ENCODE peak calls at places on chromosomes 2 and 18, in nine cellular contexts. C, Y, E, X, W, B, Z, P and L are unnamed samples. For H3K9me3, the result is how much of the 10 kb centered on the place peaks cover.

GRCh38 chr18:3481696-3482210 is 31.8 kb downstream of the TGIF1 start:
- DNase-seq in C (peak), Y (peak), E (no peak), X (no peak), W (no peak), B (no peak), Z (no peak), P (no peak), L (peak)

GRCh38 chr2:195451160-195451559 is 205.9 kb upstream of the SLC39A10 start:
- DNase-seq in C (no peak), Y (no peak), E (no peak), X (no peak), W (no peak), B (no peak), Z (no peak), P (no peak), L (no peak)

GRCh38 chr2:167579826-167580225 is 667.6 kb downstream of the STK39 start:
- DNase-seq in C (no peak), Y (no peak), E (no peak), X (no peak), W (no peak), B (no peak), Z (no peak), P (no peak), L (no peak)

GRCh38 chr2:232415736-232416520 is 9.3 kb downstream of the ALPG start:
- DNase-seq in C (no peak), Y (no peak), E (no peak), X (peak), W (no peak), B (no peak), Z (peak), P (no peak), L (no peak)

GRCh38 chr2:238150686-238151085 is 8.1 kb upstream of the ERFE start:
- DNase-seq in C (no peak), Y (no peak), E (no peak), X (no peak), W (no peak), B (no peak), Z (peak), P (no peak), L (no peak)

GRCh38 chr2:74347747-74348146 is 4.5 kb upstream of the SLC4A5 start:
- DNase-seq in C (no peak), Y (no peak), E (no peak), X (no peak), W (no peak), B (no peak), Z (no peak), P (no peak), L (no peak)

GRCh38 chr2:172484253-172484652 is 56.9 kb downstream of the ITGA6 start:
- DNase-seq in C (peak), Y (peak), E (no peak), X (no peak), W (no peak), B (no peak), Z (no peak), P (no peak), L (peak)

GRCh38 chr18:11148655-11149440 is 521 bp downstream of the PIEZO2 start:
- DNase-seq in C (no peak), Y (no peak), E (no peak), X (no peak), W (no peak), B (no peak), Z (peak), P (no peak), L (no peak)

GRCh38 chr2:42602218-42602936 is 33.9 kb downstream of the MTA3 start:
- DNase-seq in C (peak), Y (no peak), E (no peak), X (no peak), W (no peak), B (no peak), Z (no peak), P (no peak), L (no peak)

GRCh38 chr2:217990389-217990788 is 12.4 kb downstream of the TNS1 start:
- DNase-seq in C (no peak), Y (no peak), E (no peak), X (peak), W (peak), B (no peak), Z (no peak), P (no peak), L (no peak)

GRCh38 chr18:30358545-30358944 is 684.0 kb downstream of the DSC3 start:
- DNase-seq in C (peak), Y (no peak), E (no peak), X (no peak), W (no peak), B (no peak), Z (no peak), P (no peak), L (no peak)

GRCh38 chr2:171923206-171923605 is 945 bp downstream of the HAT1 start:
- DNase-seq in C (peak), Y (peak), E (no peak), X (no peak), W (no peak), B (no peak), Z (no peak), P (no peak), L (peak)

GRCh38 chr18:22451796-22452195 is 34.1 kb upstream of the CTAGE1 start:
- DNase-seq in C (no peak), Y (no peak), E (no peak), X (no peak), W (no peak), B (no peak), Z (no peak), P (no peak), L (peak)

GRCh38 chr2:62313433-62314227 is 117.7 kb downstream of the B3GNT2 start:
- DNase-seq in C (no peak), Y (no peak), E (no peak), X (no peak), W (no peak), B (no peak), Z (no peak), P (no peak), L (no peak)

GRCh38 chr2:118954297-118955060 is 12.5 kb downstream of the MARCO start:
- DNase-seq in C (peak), Y (no peak), E (no peak), X (no peak), W (no peak), B (no peak), Z (no peak), P (no peak), L (no peak)

GRCh38 chr18:23154823-23155517 is 19.7 kb downstream of the CABLES1 start:
- DNase-seq in C (peak), Y (peak), E (no peak), X (no peak), W (no peak), B (no peak), Z (no peak), P (no peak), L (no peak)

GRCh38 chr2:119248751-119249150 is 25.1 kb downstream of the STEAP3 start:
- DNase-seq in C (no peak), Y (no peak), E (no peak), X (peak), W (no peak), B (no peak), Z (no peak), P (no peak), L (no peak)

GRCh38 chr2:198628596-198628995 is 824.2 kb downstream of the PLCL1 start:
- DNase-seq in C (no peak), Y (no peak), E (no peak), X (no peak), W (no peak), B (no peak), Z (no peak), P (no peak), L (no peak)

GRCh38 chr2:74515271-74516069 is 1.2 kb downstream of the TLX2 start:
- DNase-seq in C (no peak), Y (no peak), E (no peak), X (no peak), W (peak), B (peak), Z (peak), P (no peak), L (no peak)

GRCh38 chr2:46067501-46068292 is 229.5 kb upstream of the EPAS1 start:
- DNase-seq in C (peak), Y (peak), E (no peak), X (no peak), W (no peak), B (no peak), Z (no peak), P (no peak), L (peak)

GRCh38 chr2:40087434-40087833 is 308.4 kb upstream of the THUMPD2 start:
- DNase-seq in C (peak), Y (no peak), E (peak), X (no peak), W (no peak), B (no peak), Z (no peak), P (no peak), L (no peak)

GRCh38 chr2:238352361-238352760 is 32.0 kb downstream of the TRAF3IP1 start:
- DNase-seq in C (no peak), Y (no peak), E (no peak), X (no peak), W (no peak), B (no peak), Z (peak), P (no peak), L (no peak)

GRCh38 chr2:18491577-18491976 is 68.9 kb downstream of the RDH14 start:
- DNase-seq in C (no peak), Y (no peak), E (no peak), X (no peak), W (no peak), B (no peak), Z (no peak), P (no peak), L (no peak)

GRCh38 chr2:160068906-160069305 is 6.5 kb upstream of the PLA2R1 start:
- DNase-seq in C (no peak), Y (no peak), E (no peak), X (no peak), W (no peak), B (no peak), Z (no peak), P (no peak), L (no peak)
- H3K9me3 ChIP-seq in C (under half), Y (under half), E (under half), X (under half), W (under half), B (under half), Z (under half), P (under half), L (under half)

DNA sequence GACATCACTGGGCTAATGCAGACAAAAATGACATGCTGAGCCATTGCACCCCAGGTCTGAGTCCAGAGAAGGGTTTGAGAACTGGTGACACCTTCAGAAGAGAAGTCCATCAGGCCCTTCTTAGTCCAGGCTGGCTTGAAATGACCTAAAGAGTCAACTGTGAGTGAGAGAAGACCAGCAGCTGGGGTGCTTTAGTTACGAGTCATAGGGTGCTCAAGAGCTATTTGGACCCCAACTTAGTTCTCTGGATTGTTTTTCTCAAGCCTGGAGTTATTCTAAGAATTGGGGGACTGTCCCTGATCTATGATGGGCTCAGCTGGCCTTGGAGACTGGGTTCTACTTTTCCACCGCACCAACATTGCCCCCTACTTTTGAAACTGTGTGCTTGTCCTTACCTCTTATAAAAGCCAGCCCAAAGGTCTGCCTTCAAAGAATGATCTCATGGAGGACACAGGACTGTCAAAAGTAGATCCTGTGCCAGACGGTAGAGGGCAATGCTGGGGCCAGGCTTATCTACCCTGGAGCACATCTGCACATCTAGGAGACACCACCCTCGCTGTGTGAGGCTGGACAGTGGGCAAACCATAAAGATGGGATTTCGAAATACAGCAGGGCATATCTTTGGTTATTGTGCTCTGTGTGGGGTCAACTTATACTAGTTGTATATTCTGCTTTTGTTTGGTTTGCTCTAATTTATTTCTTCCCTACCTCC is 333.0 kb upstream of the SLC14A2 start:
- DNase-seq in C (no peak), Y (no peak), E (no peak), X (no peak), W (no peak), B (no peak), Z (no peak), P (no peak), L (no peak)
- TF ChIP-seq CTCF in C (peak), Y (peak), E (no peak), X (no peak), W (no peak), B (no peak), Z (no peak), P (no peak), L (no peak)

DNA sequence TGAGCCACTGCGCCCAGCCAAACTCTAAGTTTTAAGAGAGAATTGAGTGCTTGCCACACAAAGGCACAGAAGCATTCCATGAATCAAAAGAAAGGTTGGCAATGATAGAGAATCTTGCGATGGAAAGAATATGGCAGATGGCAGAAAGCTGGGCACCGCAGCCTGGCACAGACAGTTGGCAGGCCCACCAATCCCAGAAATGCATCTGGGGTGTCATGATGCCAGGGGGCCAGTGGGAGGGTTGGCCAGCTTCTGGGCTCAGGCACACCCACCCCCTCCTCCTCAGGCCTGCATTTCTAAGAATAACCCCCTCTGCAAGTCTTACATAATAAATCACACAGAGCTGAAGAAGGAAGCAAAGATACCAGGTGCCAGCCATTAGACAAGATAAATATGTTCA is 19.6 kb downstream of the ZNF2 start:
- DNase-seq in C (no peak), Y (no peak), E (no peak), X (no peak), W (no peak), B (no peak), Z (no peak), P (no peak), L (no peak)
- H3K9me3 ChIP-seq in C (under half), Y (under half), E (under half), X (under half), W (under half), B (under half), Z (under half), P (under half), L (under half)

GRCh38 chr18:47285456-47285855 is 34.0 kb upstream of the SKOR2 start:
- DNase-seq in C (no peak), Y (no peak), E (no peak), X (no peak), W (no peak), B (no peak), Z (no peak), P (no peak), L (no peak)

GRCh38 chr18:47280121-47280520 is 28.7 kb upstream of the SKOR2 start:
- DNase-seq in C (no peak), Y (no peak), E (no peak), X (no peak), W (no peak), B (no peak), Z (no peak), P (no peak), L (no peak)

GRCh38 chr18:47284691-47285370 is 33.4 kb upstream of the SKOR2 start:
- DNase-seq in C (no peak), Y (no peak), E (no peak), X (no peak), W (no peak), B (no peak), Z (no peak), P (no peak), L (no peak)

GRCh38 chr18:47286776-47287410 is 35.4 kb upstream of the SKOR2 start:
- DNase-seq in C (no peak), Y (no peak), E (no peak), X (no peak), W (no peak), B (no peak), Z (no peak), P (no peak), L (no peak)

DNA sequence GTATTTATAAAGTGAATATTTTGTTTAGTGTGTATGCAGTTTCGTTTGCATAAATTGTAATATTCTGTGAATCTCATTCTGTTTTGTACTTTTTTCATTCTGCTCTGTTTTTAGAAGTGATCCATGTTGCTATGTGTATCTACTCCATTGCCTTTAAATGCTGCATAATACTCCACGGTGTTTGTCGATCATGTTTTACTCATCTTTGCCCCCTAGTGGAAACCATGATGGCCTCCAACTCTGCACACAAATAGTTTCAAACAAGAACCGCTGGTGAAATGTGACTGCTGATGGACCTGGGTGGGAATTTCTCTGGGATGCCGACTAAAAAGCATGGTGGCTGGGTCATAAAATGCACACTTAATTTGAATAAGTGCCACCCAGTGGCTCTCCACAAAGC is 32.0 kb upstream of the SKOR2 start:
- DNase-seq in C (peak), Y (peak), E (no peak), X (no peak), W (no peak), B (no peak), Z (no peak), P (no peak), L (peak)
- TF ChIP-seq CTCF in C (peak), Y (peak), E (peak), X (no peak), W (no peak), B (no peak), Z (peak), P (no peak), L (peak)

GRCh38 chr2:174587607-174588006 is 10.0 kb downstream of the WIPF1 start:
- DNase-seq in C (no peak), Y (no peak), E (no peak), X (no peak), W (no peak), B (no peak), Z (no peak), P (no peak), L (no peak)
- H3K9me3 ChIP-seq in C (under half), Y (under half), E (under half), X (under half), W (under half), B (under half), Z (under half), P (under half), L (under half)

GRCh38 chr18:62400916-62401315 is 75.8 kb downstream of the TNFRSF11A start:
- DNase-seq in C (no peak), Y (no peak), E (no peak), X (no peak), W (no peak), B (no peak), Z (no peak), P (no peak), L (no peak)

GRCh38 chr18:62398291-62398690 is 73.2 kb downstream of the TNFRSF11A start:
- DNase-seq in C (no peak), Y (no peak), E (no peak), X (no peak), W (no peak), B (no peak), Z (no peak), P (no peak), L (no peak)

GRCh38 chr18:62399306-62399705 is 74.2 kb downstream of the TNFRSF11A start:
- DNase-seq in C (no peak), Y (no peak), E (no peak), X (no peak), W (no peak), B (no peak), Z (no peak), P (no peak), L (no peak)

GRCh38 chr18:62402342-62402948 is 77.3 kb downstream of the TNFRSF11A start:
- DNase-seq in C (no peak), Y (no peak), E (no peak), X (no peak), W (no peak), B (no peak), Z (no peak), P (no peak), L (no peak)

DNA sequence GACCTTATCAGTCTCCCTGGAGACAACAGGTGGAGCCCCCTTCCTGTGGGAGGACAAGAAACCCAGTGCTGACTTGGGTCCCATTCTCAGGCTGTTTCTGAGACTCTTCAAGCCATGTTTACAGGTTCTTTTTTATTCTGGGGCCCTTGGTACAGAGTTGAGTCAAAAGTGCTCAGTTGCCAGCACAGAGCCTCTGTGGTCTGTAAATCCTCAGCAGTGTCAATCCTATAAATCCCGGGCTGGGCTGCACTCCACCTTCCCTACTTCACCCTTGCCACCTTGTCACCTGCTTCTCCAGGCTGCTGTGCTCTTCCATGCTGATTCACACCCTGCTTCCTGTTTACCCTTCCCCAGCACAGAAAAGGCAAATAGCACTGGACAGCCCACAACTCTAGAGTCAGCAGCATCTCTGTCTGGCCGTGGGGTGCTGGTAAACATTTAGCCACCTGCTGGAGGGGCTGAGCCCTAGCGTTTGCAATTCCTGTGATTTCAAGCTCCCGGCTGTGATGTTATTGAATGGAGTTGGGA is 74.7 kb downstream of the TNFRSF11A start:
- DNase-seq in C (peak), Y (peak), E (no peak), X (no peak), W (no peak), B (no peak), Z (no peak), P (no peak), L (peak)
- TF ChIP-seq CTCF in C (peak), Y (peak), E (no peak), X (no peak), W (no peak), B (no peak), Z (no peak), P (no peak), L (no peak)

GRCh38 chr2:56912490-56912889 is 728.7 kb downstream of the CCDC85A start:
- DNase-seq in C (no peak), Y (no peak), E (no peak), X (no peak), W (no peak), B (no peak), Z (no peak), P (no peak), L (no peak)
- H3K9me3 ChIP-seq in C (under half), Y (under half), E (under half), X (under half), W (under half), B (under half), Z (under half), P (under half), L (under half)

DNA sequence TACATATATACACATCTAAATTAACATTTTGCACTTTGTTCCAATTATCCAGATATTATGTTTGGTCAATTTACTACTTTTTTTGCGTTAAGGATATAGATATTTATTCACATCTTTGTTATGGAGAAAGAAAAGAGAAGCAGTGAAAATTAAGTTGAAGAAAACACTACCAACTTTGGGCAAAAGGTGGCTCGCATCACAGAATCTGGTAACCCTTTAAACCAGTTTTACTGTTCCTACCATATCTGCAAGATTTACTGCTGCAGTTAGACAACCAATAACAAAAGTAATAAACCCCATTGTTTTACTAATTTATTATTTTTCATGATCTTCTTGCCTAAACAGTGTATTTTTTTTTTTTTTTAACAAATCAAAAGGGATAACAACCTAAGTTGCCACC is 53.6 kb downstream of the SMAD2 start:
- DNase-seq in C (no peak), Y (no peak), E (no peak), X (no peak), W (no peak), B (no peak), Z (no peak), P (no peak), L (no peak)
- TF ChIP-seq CTCF in C (no peak), Y (no peak), E (no peak), X (no peak), W (no peak), B (no peak), Z (no peak), P (no peak), L (no peak)